ENCODE peak calls at places on chromosomes 7 and 10, in seven cellular contexts. One of them, this sample, is unnamed.

GRCh38 chr7:92987543-92987942 is 130.2 kb downstream of the SAMD9 start:
- DNase-seq in stimulated activated CD8-positive, alpha-beta memory T cell treated with anti-CD3 and anti-CD28 coated beads, Interleukin-7, amount 100 ng/mL, for 1 hour: no peak
- DNase-seq in PC-3: no peak
- DNase-seq in adipocyte: peak; percentile 27
- DNase-seq in uterus: no peak
- DNase-seq in activated naive CD4-positive, alpha-beta T cell treated with Interleukin-2 at 50 U/mL for 16 hours: no peak
- DNase-seq in activated CD8-positive, alpha-beta T cell treated with anti-CD3 and anti-CD28 coated beads for 36 hours: no peak
- DNase-seq in this sample: no peak

GRCh38 chr10:87578799-87579401 is 74.2 kb downstream of the MINPP1 start:
- DNase-seq in stimulated activated CD8-positive, alpha-beta memory T cell treated with anti-CD3 and anti-CD28 coated beads, Interleukin-7, amount 100 ng/mL, for 1 hour: no peak
- DNase-seq in PC-3: peak; percentile 55
- DNase-seq in adipocyte: no peak
- DNase-seq in uterus: no peak
- DNase-seq in activated naive CD4-positive, alpha-beta T cell treated with Interleukin-2 at 50 U/mL for 16 hours: no peak
- DNase-seq in activated CD8-positive, alpha-beta T cell treated with anti-CD3 and anti-CD28 coated beads for 36 hours: no peak
- DNase-seq in this sample: no peak

GRCh38 chr7:108522780-108523179 is 3.2 kb downstream of the PNPLA8 start:
- DNase-seq in stimulated activated CD8-positive, alpha-beta memory T cell treated with anti-CD3 and anti-CD28 coated beads, Interleukin-7, amount 100 ng/mL, for 1 hour: no peak
- DNase-seq in PC-3: no peak
- DNase-seq in adipocyte: no peak
- DNase-seq in uterus: no peak
- DNase-seq in activated naive CD4-positive, alpha-beta T cell treated with Interleukin-2 at 50 U/mL for 16 hours: no peak
- DNase-seq in activated CD8-positive, alpha-beta T cell treated with anti-CD3 and anti-CD28 coated beads for 36 hours: no peak
- DNase-seq in this sample: no peak

GRCh38 chr7:107972075-107972482 is 30.9 kb downstream of the LAMB1 start:
- DNase-seq in stimulated activated CD8-positive, alpha-beta memory T cell treated with anti-CD3 and anti-CD28 coated beads, Interleukin-7, amount 100 ng/mL, for 1 hour: no peak
- DNase-seq in PC-3: no peak
- DNase-seq in adipocyte: peak; percentile 98
- DNase-seq in uterus: peak; percentile 80
- DNase-seq in activated naive CD4-positive, alpha-beta T cell treated with Interleukin-2 at 50 U/mL for 16 hours: no peak
- DNase-seq in activated CD8-positive, alpha-beta T cell treated with anti-CD3 and anti-CD28 coated beads for 36 hours: no peak
- DNase-seq in this sample: peak; percentile 29

GRCh38 chr7:53656881-53657280 is 621.4 kb downstream of the POM121L12 start:
- DNase-seq in stimulated activated CD8-positive, alpha-beta memory T cell treated with anti-CD3 and anti-CD28 coated beads, Interleukin-7, amount 100 ng/mL, for 1 hour: no peak
- DNase-seq in PC-3: peak; percentile 5
- DNase-seq in adipocyte: no peak
- DNase-seq in uterus: no peak
- DNase-seq in activated naive CD4-positive, alpha-beta T cell treated with Interleukin-2 at 50 U/mL for 16 hours: no peak
- DNase-seq in activated CD8-positive, alpha-beta T cell treated with anti-CD3 and anti-CD28 coated beads for 36 hours: no peak
- DNase-seq in this sample: no peak

GRCh38 chr7:133061357-133061756 is 20.5 kb downstream of the CHCHD3 start:
- DNase-seq in stimulated activated CD8-positive, alpha-beta memory T cell treated with anti-CD3 and anti-CD28 coated beads, Interleukin-7, amount 100 ng/mL, for 1 hour: no peak
- DNase-seq in PC-3: no peak
- DNase-seq in adipocyte: no peak
- DNase-seq in uterus: no peak
- DNase-seq in activated naive CD4-positive, alpha-beta T cell treated with Interleukin-2 at 50 U/mL for 16 hours: no peak
- DNase-seq in activated CD8-positive, alpha-beta T cell treated with anti-CD3 and anti-CD28 coated beads for 36 hours: no peak
- DNase-seq in this sample: no peak

GRCh38 chr7:1567082-1567771 is 2.6 kb downstream of the PSMG3 start:
- DNase-seq in stimulated activated CD8-positive, alpha-beta memory T cell treated with anti-CD3 and anti-CD28 coated beads, Interleukin-7, amount 100 ng/mL, for 1 hour: no peak
- DNase-seq in PC-3: peak; percentile 90
- DNase-seq in adipocyte: no peak
- DNase-seq in uterus: no peak
- DNase-seq in activated naive CD4-positive, alpha-beta T cell treated with Interleukin-2 at 50 U/mL for 16 hours: no peak
- DNase-seq in activated CD8-positive, alpha-beta T cell treated with anti-CD3 and anti-CD28 coated beads for 36 hours: no peak
- DNase-seq in this sample: no peak

GRCh38 chr7:130758429-130759056 is 24.5 kb upstream of the KLF14 start:
- DNase-seq in stimulated activated CD8-positive, alpha-beta memory T cell treated with anti-CD3 and anti-CD28 coated beads, Interleukin-7, amount 100 ng/mL, for 1 hour: no peak
- DNase-seq in PC-3: peak; percentile 67
- DNase-seq in adipocyte: peak; percentile 82
- DNase-seq in uterus: no peak
- DNase-seq in activated naive CD4-positive, alpha-beta T cell treated with Interleukin-2 at 50 U/mL for 16 hours: no peak
- DNase-seq in activated CD8-positive, alpha-beta T cell treated with anti-CD3 and anti-CD28 coated beads for 36 hours: no peak
- DNase-seq in this sample: peak; percentile 58

GRCh38 chr7:143892527-143893300 is 9.3 kb downstream of the TCAF1 start:
- DNase-seq in stimulated activated CD8-positive, alpha-beta memory T cell treated with anti-CD3 and anti-CD28 coated beads, Interleukin-7, amount 100 ng/mL, for 1 hour: no peak
- DNase-seq in PC-3: peak; percentile 74
- DNase-seq in adipocyte: no peak
- DNase-seq in uterus: no peak
- DNase-seq in activated naive CD4-positive, alpha-beta T cell treated with Interleukin-2 at 50 U/mL for 16 hours: no peak
- DNase-seq in activated CD8-positive, alpha-beta T cell treated with anti-CD3 and anti-CD28 coated beads for 36 hours: no peak
- DNase-seq in this sample: peak; percentile 61

GRCh38 chr10:46030091-46030937 is at the start of gene NCOA4:
- DNase-seq in stimulated activated CD8-positive, alpha-beta memory T cell treated with anti-CD3 and anti-CD28 coated beads, Interleukin-7, amount 100 ng/mL, for 1 hour: peak; percentile 89
- DNase-seq in PC-3: peak; percentile 93
- DNase-seq in adipocyte: peak; percentile 100
- DNase-seq in uterus: peak; percentile 97
- DNase-seq in activated naive CD4-positive, alpha-beta T cell treated with Interleukin-2 at 50 U/mL for 16 hours: peak; percentile 94
- DNase-seq in activated CD8-positive, alpha-beta T cell treated with anti-CD3 and anti-CD28 coated beads for 36 hours: peak; percentile 98
- DNase-seq in this sample: peak; percentile 98

This sample was measured in endothelial cell of umbilical vein.